ENCODE peak calls at places on chromosomes 11 and 22, in ten cellular contexts. I, E, M, X, G, C, Y, Q, K and J are unnamed samples.

GRCh38 chr22:17562906-17563870 is at the start of gene SLC25A18:
- DNase-seq in I (no peak), E (no peak), M (peak; percentile 21), X (no peak), G (no peak), C (no peak), Y (peak; percentile 46), Q (no peak), K (no peak), J (peak; percentile 62)

GRCh38 chr22:29314074-29314473 is 1.4 kb downstream of the RASL10A start:
- DNase-seq in I (no peak), E (no peak), M (peak; percentile 83), X (no peak), G (no peak), C (no peak), Y (peak; percentile 29), Q (no peak), K (no peak), J (no peak)

GRCh38 chr22:35064664-35065063 is 1.3 kb upstream of the ISX start:
- DNase-seq in I (no peak), E (no peak), M (peak; percentile 22), X (no peak), G (no peak), C (no peak), Y (no peak), Q (no peak), K (no peak), J (no peak)

GRCh38 chr11:41786087-41786486 is 326.6 kb upstream of the LRRC4C start:
- DNase-seq in I (no peak), E (no peak), M (no peak), X (no peak), G (no peak), C (no peak), Y (no peak), Q (no peak), K (no peak), J (no peak)

GRCh38 chr11:1251236-1251770 is 28.4 kb downstream of the MUC5B start:
- DNase-seq in I (no peak), E (no peak), M (no peak), X (no peak), G (no peak), C (no peak), Y (no peak), Q (no peak), K (no peak), J (no peak)

GRCh38 chr22:21698430-21699329 is 32.9 kb downstream of the PPIL2 start:
- DNase-seq in I (no peak), E (no peak), M (no peak), X (no peak), G (no peak), C (no peak), Y (no peak), Q (no peak), K (no peak), J (peak; percentile 70)

GRCh38 chr22:36110306-36110791 is 50.2 kb downstream of the APOL3 start:
- DNase-seq in I (no peak), E (no peak), M (no peak), X (no peak), G (no peak), C (no peak), Y (no peak), Q (no peak), K (no peak), J (no peak)

GRCh38 chr11:27868226-27868625 is 168.0 kb upstream of the BDNF start:
- DNase-seq in I (no peak), E (no peak), M (no peak), X (no peak), G (no peak), C (no peak), Y (no peak), Q (no peak), K (no peak), J (no peak)

GRCh38 chr22:28249402-28249801 is 330.3 kb upstream of the PITPNB start:
- DNase-seq in I (no peak), E (no peak), M (no peak), X (no peak), G (no peak), C (no peak), Y (no peak), Q (no peak), K (no peak), J (no peak)

GRCh38 chr11:104876324-104876723 is 21.9 kb downstream of the CASP12 start:
- DNase-seq in I (peak; percentile 57), E (no peak), M (no peak), X (no peak), G (no peak), C (no peak), Y (no peak), Q (no peak), K (no peak), J (no peak)

GRCh38 chr22:26322179-26322905 is 106.7 kb upstream of the ASPHD2 start:
- DNase-seq in I (no peak), E (no peak), M (no peak), X (peak; percentile 77), G (no peak), C (no peak), Y (no peak), Q (no peak), K (no peak), J (no peak)

GRCh38 chr11:128936546-128937275 is 6.0 kb downstream of the TP53AIP1 start:
- DNase-seq in I (no peak), E (no peak), M (no peak), X (no peak), G (no peak), C (no peak), Y (no peak), Q (no peak), K (no peak), J (peak; percentile 37)

DNA sequence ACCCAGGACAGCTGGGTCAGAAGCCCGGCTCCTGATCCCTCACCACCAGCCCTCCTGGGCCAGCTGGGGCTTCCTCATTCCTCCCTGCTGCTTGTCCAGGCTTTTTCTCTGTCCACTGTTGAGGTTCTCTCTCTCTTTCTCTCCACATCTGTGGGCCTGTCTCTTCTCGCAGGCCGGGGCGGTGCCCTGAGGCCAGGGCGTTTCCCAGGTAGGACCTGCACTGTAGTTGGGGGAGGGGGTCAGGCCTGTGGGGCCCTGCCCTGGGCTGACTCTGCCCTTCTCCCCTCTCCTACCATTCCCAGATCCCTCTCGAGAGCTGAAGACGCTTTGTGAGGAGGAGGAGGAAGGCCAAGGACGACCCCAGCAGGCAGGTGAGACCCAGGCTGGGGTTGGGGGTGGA is 4.9 kb downstream of the EHBP1L1 start:
- DNase-seq in I (no peak), E (no peak), M (no peak), X (no peak), G (no peak), C (no peak), Y (no peak), Q (no peak), K (no peak), J (no peak)
- H3K27ac ChIP-seq in I (no peak overlapping the region), E (no peak overlapping the region), M (no peak overlapping the region), X (no peak overlapping the region), G (peak overlapping the region; percentile 68), C (no peak overlapping the region), Y (no peak overlapping the region), Q (no peak overlapping the region), K (no peak overlapping the region), J (no peak overlapping the region)

GRCh38 chr11:88337342-88338222 is at the start of gene CTSC:
- DNase-seq in I (peak; percentile 85), E (peak; percentile 87), M (peak; percentile 96), X (peak; percentile 87), G (peak; percentile 97), C (peak; percentile 65), Y (peak; percentile 93), Q (peak; percentile 81), K (peak; percentile 95), J (peak; percentile 92)
- TF ChIP-seq POLR2A in I (peak; percentile 96), E (peak; percentile 73), M (peak; percentile 88), X (peak; percentile 83), G (peak; percentile 32), C (no peak), Y (peak; percentile 76), Q (no peak), K (no peak), J (peak; percentile 58)

GRCh38 chr11:70270877-70271634 is 566 bp downstream of the PPFIA1 start:
- DNase-seq in I (peak; percentile 36), E (no peak), M (peak; percentile 50), X (peak; percentile 65), G (no peak), C (no peak), Y (peak; percentile 51), Q (no peak), K (peak; percentile 33), J (peak; percentile 57)

GRCh38 chr11:70270104-70270876 is at the start of gene PPFIA1:
- DNase-seq in I (peak; percentile 94), E (peak; percentile 93), M (peak; percentile 97), X (peak; percentile 91), G (peak; percentile 97), C (peak; percentile 65), Y (peak; percentile 97), Q (peak; percentile 95), K (peak; percentile 97), J (peak; percentile 97)

GRCh38 chr11:70272009-70272408 is 1.5 kb downstream of the PPFIA1 start:
- DNase-seq in I (no peak), E (no peak), M (no peak), X (no peak), G (no peak), C (no peak), Y (no peak), Q (no peak), K (no peak), J (no peak)

GRCh38 chr11:70268526-70268925 is 2.0 kb upstream of the PPFIA1 start:
- DNase-seq in I (no peak), E (no peak), M (no peak), X (no peak), G (no peak), C (no peak), Y (no peak), Q (no peak), K (no peak), J (no peak)

GRCh38 chr11:70271635-70271953 is 1.1 kb downstream of the PPFIA1 start:
- DNase-seq in I (no peak), E (no peak), M (no peak), X (no peak), G (no peak), C (no peak), Y (no peak), Q (no peak), K (no peak), J (no peak)
- H3K27ac ChIP-seq in I (peak overlapping the region; percentile 89), E (peak overlapping the region; percentile 97), M (peak overlapping the region; percentile 97), X (no peak overlapping the region), G (no peak overlapping the region), C (peak overlapping the region; percentile 81), Y (peak overlapping the region; percentile 91), Q (peak overlapping the region; percentile 93), K (no peak overlapping the region), J (no peak overlapping the region)

DNA sequence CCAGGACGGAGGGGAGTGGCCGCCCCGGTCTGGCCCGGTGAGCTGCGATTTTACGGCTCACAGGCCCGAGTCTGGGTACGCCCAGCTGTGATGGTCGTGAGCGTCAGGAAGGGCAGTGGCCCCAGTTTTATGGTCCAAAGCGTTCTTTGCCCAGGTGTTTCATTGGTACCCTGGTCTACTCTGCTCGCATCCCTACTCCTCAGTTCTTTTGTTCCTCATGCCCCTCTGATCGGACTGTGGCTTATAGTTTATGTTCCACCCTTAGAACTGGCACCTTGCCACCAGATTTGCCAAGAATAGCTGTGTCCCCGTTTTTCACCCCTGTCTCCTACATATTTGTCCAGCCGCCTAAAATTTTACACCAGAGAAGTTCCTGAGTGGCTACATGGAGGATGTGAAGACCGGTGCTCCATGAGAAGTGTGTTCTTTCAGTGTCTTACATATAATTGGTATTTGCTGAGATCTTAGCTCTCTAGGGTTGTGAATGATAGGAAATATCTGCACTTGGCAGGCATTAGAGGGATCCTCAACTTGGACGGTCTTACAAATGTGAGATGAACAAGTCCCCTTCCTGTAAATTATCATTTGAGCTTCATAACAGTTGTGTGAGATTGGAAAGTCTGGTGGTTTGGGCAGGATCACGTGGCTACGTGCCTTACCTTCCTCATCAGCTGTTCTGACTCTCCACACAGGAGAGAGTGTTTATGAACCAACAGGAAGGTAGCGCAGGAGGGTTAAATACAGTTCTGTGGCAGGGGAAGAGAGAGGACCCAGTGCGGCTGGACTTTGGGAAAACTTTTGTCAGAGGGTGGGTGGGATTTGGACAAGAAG is 1.1 kb downstream of the PANX1 start:
- DNase-seq in I (peak; percentile 28), E (no peak), M (peak; percentile 90), X (peak; percentile 39), G (peak; percentile 89), C (no peak), Y (no peak), Q (no peak), K (no peak), J (no peak)
- TF ChIP-seq POLR2A in I (no peak), E (no peak), M (no peak), X (peak; percentile 44), G (no peak), C (no peak), Y (no peak), Q (no peak), K (no peak), J (no peak)